ENCODE peak calls at places on chromosomes 5 and 9, in four cellular contexts. U, M, V and H are unnamed samples.

GRCh38 chr9:83680233-83680632 is 27.5 kb downstream of the UBQLN1 start:
- DNase-seq in U (no peak), M (no peak), V (no peak), H (no peak)

GRCh38 chr9:19232117-19232829 is 1.8 kb downstream of the DENND4C start:
- DNase-seq in V (no peak), M (peak; percentile 2), U (peak; percentile 28), H (no peak)

GRCh38 chr9:35164711-35165110 is 2.9 kb downstream of the UNC13B start:
- DNase-seq in V (no peak), M (peak; percentile 58), U (peak; percentile 29), H (no peak)

GRCh38 chr5:80559244-80559643 is 10.8 kb downstream of the ANKRD34B start:
- DNase-seq in U (no peak), M (no peak), V (no peak), H (no peak)

GRCh38 chr5:180591249-180591887 is at the start of gene SCGB3A1:
- DNase-seq in M (no peak), V (no peak), U (peak; percentile 19), H (no peak)

GRCh38 chr5:133977858-133978257 is 9.4 kb upstream of the C5orf15 start:
- DNase-seq in M (peak; percentile 85), U (peak; percentile 89), V (no peak), H (no peak)

GRCh38 chr5:21931076-21931475 is 922.1 kb downstream of the CDH12 start:
- DNase-seq in V (no peak), M (no peak), U (no peak), H (no peak)

GRCh38 chr5:132094393-132095076 is 20.9 kb downstream of the CSF2 start:
- DNase-seq in V (peak; percentile 19), M (peak; percentile 99), U (peak; percentile 98), H (peak; percentile 91)

GRCh38 chr5:111013011-111013410 is 58.5 kb upstream of the TSLP start:
- DNase-seq in V (no peak), U (peak; percentile 2), M (peak; percentile 29), H (no peak)

GRCh38 chr5:174614500-174615135 is 109.8 kb upstream of the MSX2 start:
- DNase-seq in U (no peak), V (no peak), M (no peak), H (no peak)

GRCh38 chr5:172451771-172452197 is 2.5 kb downstream of the SH3PXD2B start:
- DNase-seq in V (peak; percentile 54), U (peak; percentile 83), M (peak; percentile 90), H (peak; percentile 66)

GRCh38 chr5:16037121-16037520 is 142.5 kb downstream of the MARCHF11 start:
- DNase-seq in V (no peak), U (no peak), M (no peak), H (no peak)

GRCh38 chr9:109499631-109500120 is 1.6 kb upstream of the PTPN3 start:
- DNase-seq in U (peak; percentile 53), V (peak; percentile 86), M (no peak), H (peak; percentile 73)

GRCh38 chr5:1885476-1885755 is 2.7 kb upstream of the IRX4 start:
- DNase-seq in U (no peak), M (no peak), V (no peak), H (no peak)

GRCh38 chr9:124381073-124381945 is 33.9 kb downstream of the PSMB7 start:
- DNase-seq in V (no peak), M (peak; percentile 29), U (peak; percentile 79), H (no peak)

GRCh38 chr9:99113418-99114048 is 8.6 kb downstream of the TGFBR1 start:
- DNase-seq in U (no peak), V (no peak), M (no peak), H (no peak)
- H3K36me3 ChIP-seq in U (peaks cover 3% of the 10 kb centered on the region), V (no peaks in the 10 kb centered on the region), M (peaks cover 3% of the 10 kb centered on the region), H (no peaks in the 10 kb centered on the region)

GRCh38 chr9:114363424-114363823 is 24.4 kb downstream of the AKNA start:
- DNase-seq in M (no peak), V (no peak), U (no peak), H (no peak)

GRCh38 chr9:114359801-114360200 is 28.0 kb downstream of the AKNA start:
- DNase-seq in M (no peak), U (no peak), V (no peak), H (no peak)

GRCh38 chr9:114364123-114364522 is 23.7 kb downstream of the AKNA start:
- DNase-seq in U (peak; percentile 89), V (no peak), M (peak; percentile 85), H (no peak)

GRCh38 chr9:114362394-114362793 is 25.4 kb downstream of the AKNA start:
- DNase-seq in U (no peak), V (no peak), M (no peak), H (no peak)

DNA sequence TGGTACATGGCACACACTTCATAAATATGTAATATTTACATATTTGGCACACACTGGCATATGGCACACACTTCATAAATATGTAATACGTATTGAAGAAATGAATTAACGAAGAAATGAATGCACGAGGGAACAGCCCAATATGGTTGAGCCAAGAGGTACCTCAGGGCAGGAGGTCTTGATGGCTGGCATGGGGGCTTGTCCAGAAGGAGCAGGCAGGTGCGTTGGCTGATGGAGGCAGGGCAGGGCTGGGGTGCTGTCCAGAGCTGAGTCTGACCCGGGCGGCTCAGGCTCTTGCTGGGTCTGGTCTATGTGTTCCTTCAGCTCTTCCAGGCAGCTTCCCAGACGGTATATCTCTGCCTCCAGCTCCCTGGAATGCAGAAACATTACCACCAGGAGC is 26.2 kb downstream of the AKNA start:
- DNase-seq in U (no peak), M (no peak), V (no peak), H (no peak)
- H3K36me3 ChIP-seq in U (peaks cover 14% of the 10 kb centered on the region), M (peaks cover 63% of the 10 kb centered on the region), V (no peaks in the 10 kb centered on the region), H (no peaks in the 10 kb centered on the region)

GRCh38 chr5:7871560-7872113 is 2.7 kb downstream of the MTRR start:
- DNase-seq in U (no peak), M (no peak), V (no peak), H (no peak)
- H3K36me3 ChIP-seq in U (peaks cover 8% of the 10 kb centered on the region), M (peaks cover 8% of the 10 kb centered on the region), V (peaks cover 4% of the 10 kb centered on the region), H (peaks cover 69% of the 10 kb centered on the region)

DNA sequence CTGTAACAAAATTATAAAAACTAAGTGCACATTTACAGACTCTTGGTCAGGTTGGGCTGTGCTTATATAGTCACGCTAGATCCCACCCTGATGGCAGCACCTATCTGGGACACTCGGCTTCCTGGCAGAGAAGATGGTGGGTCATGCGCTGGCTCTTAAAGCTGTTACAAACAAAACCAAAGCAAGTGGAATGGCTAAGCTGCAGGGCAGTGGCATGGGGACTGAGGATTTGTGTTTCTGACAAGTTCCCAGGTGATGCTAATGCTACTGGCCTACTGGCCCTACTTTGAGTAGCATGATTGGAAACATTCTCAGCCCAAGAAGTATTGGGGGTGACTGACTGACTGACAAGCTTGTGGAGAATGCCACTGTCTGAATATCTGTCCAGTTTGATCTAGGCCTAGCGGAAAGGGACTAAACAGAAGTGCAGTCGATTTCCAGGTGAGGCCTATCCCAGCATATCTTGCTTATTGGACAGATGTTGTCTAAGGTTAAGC is 8.3 kb downstream of the BTF3 start:
- DNase-seq in V (no peak), M (no peak), U (no peak), H (no peak)
- H3K36me3 ChIP-seq in V (peaks cover 14% of the 10 kb centered on the region), M (peaks cover 17% of the 10 kb centered on the region), U (peaks cover 50% of the 10 kb centered on the region), H (peaks cover 50% of the 10 kb centered on the region)